ENCODE peak calls at places on chromosomes 7 and 10, in nine cellular contexts. K, D, C, L, H, J, U, N and T are unnamed samples.

GRCh38 chr7:99365318-99366141 is 9.0 kb upstream of the ARPC1B start:
- DNase-seq in K (peak), D (peak), C (no peak), L (peak), H (no peak), J (peak), U (peak), N (peak), T (peak)

GRCh38 chr7:140025241-140025640 is 37.5 kb downstream of the PARP12 start:
- DNase-seq in K (no peak), D (no peak), C (no peak), L (no peak), H (no peak), J (no peak), U (no peak), N (no peak), T (no peak)

GRCh38 chr7:89655946-89656345 is 498.3 kb upstream of the STEAP1 start:
- DNase-seq in K (no peak), D (no peak), C (no peak), L (no peak), H (no peak), J (no peak), U (no peak), N (no peak), T (no peak)

GRCh38 chr10:125076121-125076825 is 84.1 kb downstream of the CTBP2 start:
- DNase-seq in K (no peak), D (no peak), C (no peak), L (no peak), H (no peak), J (no peak), U (no peak), N (no peak), T (no peak)

GRCh38 chr7:33072471-33072870 is 9.9 kb upstream of the NT5C3A start:
- DNase-seq in K (no peak), D (no peak), C (no peak), L (no peak), H (no peak), J (no peak), U (peak), N (no peak), T (no peak)

GRCh38 chr7:149286811-149287400 is 24.9 kb downstream of the ZNF783 start:
- DNase-seq in K (no peak), D (no peak), C (no peak), L (no peak), H (no peak), J (no peak), U (peak), N (no peak), T (peak)

GRCh38 chr7:25389489-25390106 is 161.3 kb upstream of the NPVF start:
- DNase-seq in K (no peak), D (peak), C (no peak), L (peak), H (peak), J (no peak), U (peak), N (no peak), T (no peak)

GRCh38 chr10:75043256-75044121 is 68.0 kb upstream of the SAMD8 start:
- DNase-seq in K (peak), D (no peak), C (no peak), L (no peak), H (no peak), J (no peak), U (no peak), N (no peak), T (no peak)

GRCh38 chr7:155580367-155580766 is 34.0 kb upstream of the CNPY1 start:
- DNase-seq in K (peak), D (no peak), C (no peak), L (no peak), H (no peak), J (no peak), U (peak), N (no peak), T (no peak)

GRCh38 chr7:128361463-128362441 is at the start of gene PRRT4:
- DNase-seq in K (peak), D (peak), C (no peak), L (no peak), H (peak), J (peak), U (no peak), N (peak), T (peak)